ENCODE peak calls at places on chromosomes 16 and 17, in nine cellular contexts. Y, O, V, K, P, R, X, M and U are unnamed samples.
A peak's percentile ranks its signal among the peaks of the same experiment; 100 is the strongest.

GRCh38 chr17:61635913-61636432 is 45.0 kb upstream of the NACA2 start:
- DNase-seq in Y (peak; percentile 70), O (peak; percentile 43), V (peak; percentile 65), K (peak; percentile 33), P (no peak), R (peak; percentile 2), X (no peak), M (peak; percentile 25), U (no peak)

GRCh38 chr17:81406117-81406953 is 11.1 kb downstream of the BAHCC1 start:
- DNase-seq in Y (no peak), O (no peak), V (no peak), K (no peak), P (no peak), R (no peak), X (no peak), M (no peak), U (no peak)

GRCh38 chr17:62780273-62780672 is 27.8 kb downstream of the MARCHF10 start:
- DNase-seq in Y (no peak), O (peak; percentile 17), V (no peak), K (no peak), P (no peak), R (no peak), X (peak; percentile 23), M (no peak), U (no peak)

GRCh38 chr17:28950017-28950751 is 1.1 kb downstream of the PHF12 start:
- DNase-seq in Y (peak; percentile 63), O (peak; percentile 29), V (no peak), K (peak; percentile 34), P (peak; percentile 39), R (peak; percentile 70), X (peak; percentile 56), M (peak; percentile 54), U (no peak)

GRCh38 chr17:41413353-41413752 is 11.0 kb downstream of the KRT37 start:
- DNase-seq in Y (no peak), O (no peak), V (no peak), K (no peak), P (no peak), R (no peak), X (no peak), M (no peak), U (no peak)

GRCh38 chr17:4483012-4483840 is 15.5 kb upstream of the SPNS2 start:
- DNase-seq in Y (no peak), O (no peak), V (peak; percentile 84), K (no peak), P (no peak), R (no peak), X (no peak), M (no peak), U (no peak)

GRCh38 chr17:17127730-17128291 is 78.3 kb downstream of the PLD6 start:
- DNase-seq in Y (no peak), O (no peak), V (no peak), K (no peak), P (no peak), R (no peak), X (no peak), M (no peak), U (no peak)

GRCh38 chr16:9297437-9298113 is 206.1 kb downstream of the HAPSTR1 start:
- DNase-seq in Y (peak; percentile 12), O (no peak), V (peak; percentile 34), K (no peak), P (no peak), R (peak; percentile 55), X (no peak), M (no peak), U (peak; percentile 9)

GRCh38 chr16:62755938-62756337 is 719.7 kb upstream of the CDH8 start:
- DNase-seq in Y (peak; percentile 1), O (no peak), V (no peak), K (no peak), P (no peak), R (no peak), X (no peak), M (no peak), U (no peak)

GRCh38 chr16:30581462-30581861 is 4.0 kb downstream of the ZNF785 start:
- DNase-seq in Y (no peak), O (no peak), V (no peak), K (no peak), P (no peak), R (no peak), X (no peak), M (no peak), U (no peak)

GRCh38 chr17:74199306-74200092 is 4.0 kb upstream of the RPL38 start:
- DNase-seq in Y (peak; percentile 64), O (peak; percentile 32), V (no peak), K (peak; percentile 42), P (peak; percentile 48), R (peak; percentile 74), X (peak; percentile 31), M (peak; percentile 59), U (peak; percentile 75)

GRCh38 chr17:27609606-27610303 is 21.2 kb upstream of the LGALS9 start:
- DNase-seq in Y (peak; percentile 34), O (peak; percentile 21), V (no peak), K (no peak), P (no peak), R (peak; percentile 60), X (no peak), M (no peak), U (no peak)

GRCh38 chr16:58502217-58502921 is 2.4 kb downstream of the NDRG4 start:
- DNase-seq in Y (no peak), O (no peak), V (no peak), K (no peak), P (no peak), R (no peak), X (peak; percentile 2), M (no peak), U (no peak)